ENCODE peak calls at places on chromosomes 6 and 20, in seven cellular contexts. One of them, this sample, is unnamed.

GRCh38 chr6:76681781-76682180 is 609.3 kb upstream of the IMPG1 start:
- DNase-seq in brain microvascular endothelial cell: peak
- DNase-seq in uterus: no peak
- DNase-seq in neural progenitor cell: no peak
- DNase-seq in testis: no peak
- DNase-seq in Peyer's patch: no peak
- DNase-seq in osteoblast: no peak
- DNase-seq in this sample: no peak

GRCh38 chr6:12289655-12290489 is at the start of gene EDN1:
- DNase-seq in brain microvascular endothelial cell: peak
- DNase-seq in uterus: peak
- DNase-seq in neural progenitor cell: peak
- DNase-seq in testis: peak
- DNase-seq in Peyer's patch: peak
- DNase-seq in osteoblast: peak
- DNase-seq in this sample: peak

GRCh38 chr6:36337814-36338213 is 1.1 kb upstream of the BNIP5 start:
- DNase-seq in brain microvascular endothelial cell: no peak
- DNase-seq in uterus: no peak
- DNase-seq in neural progenitor cell: no peak
- DNase-seq in testis: no peak
- DNase-seq in Peyer's patch: no peak
- DNase-seq in osteoblast: no peak
- DNase-seq in this sample: no peak

GRCh38 chr6:132130530-132131298 is 179.5 kb upstream of the CCN2 start:
- DNase-seq in brain microvascular endothelial cell: peak
- DNase-seq in uterus: peak
- DNase-seq in neural progenitor cell: no peak
- DNase-seq in testis: peak
- DNase-seq in Peyer's patch: no peak
- DNase-seq in osteoblast: peak
- DNase-seq in this sample: peak

GRCh38 chr6:44734886-44735630 is 347.6 kb downstream of the CDC5L start:
- DNase-seq in brain microvascular endothelial cell: no peak
- DNase-seq in uterus: no peak
- DNase-seq in neural progenitor cell: no peak
- DNase-seq in testis: no peak
- DNase-seq in Peyer's patch: no peak
- DNase-seq in osteoblast: peak
- DNase-seq in this sample: peak

GRCh38 chr6:15527838-15528617 is 134.8 kb downstream of the DTNBP1 start:
- DNase-seq in brain microvascular endothelial cell: no peak
- DNase-seq in uterus: no peak
- DNase-seq in neural progenitor cell: no peak
- DNase-seq in testis: no peak
- DNase-seq in Peyer's patch: no peak
- DNase-seq in osteoblast: peak
- DNase-seq in this sample: peak

GRCh38 chr20:33516882-33517281 is 27.0 kb downstream of the CBFA2T2 start:
- DNase-seq in brain microvascular endothelial cell: no peak
- DNase-seq in uterus: no peak
- DNase-seq in neural progenitor cell: no peak
- DNase-seq in testis: no peak
- DNase-seq in Peyer's patch: no peak
- DNase-seq in osteoblast: no peak
- DNase-seq in this sample: no peak

GRCh38 chr20:16575390-16576140 is 2.3 kb upstream of the KIF16B start:
- DNase-seq in brain microvascular endothelial cell: no peak
- DNase-seq in uterus: no peak
- DNase-seq in neural progenitor cell: peak
- DNase-seq in testis: peak
- DNase-seq in Peyer's patch: no peak
- DNase-seq in osteoblast: no peak
- DNase-seq in this sample: no peak

GRCh38 chr6:47016236-47016635 is 25.9 kb downstream of the ADGRF1 start:
- DNase-seq in brain microvascular endothelial cell: no peak
- DNase-seq in uterus: no peak
- DNase-seq in neural progenitor cell: peak
- DNase-seq in testis: no peak
- DNase-seq in Peyer's patch: no peak
- DNase-seq in osteoblast: no peak
- DNase-seq in this sample: no peak

GRCh38 chr6:1004885-1005635 is 306.8 kb upstream of the FOXQ1 start:
- DNase-seq in brain microvascular endothelial cell: no peak
- DNase-seq in uterus: no peak
- DNase-seq in neural progenitor cell: no peak
- DNase-seq in testis: no peak
- DNase-seq in Peyer's patch: no peak
- DNase-seq in osteoblast: no peak
- DNase-seq in this sample: no peak

GRCh38 chr6:107275330-107275865 is 160.1 kb upstream of the BEND3 start:
- DNase-seq in brain microvascular endothelial cell: peak
- DNase-seq in uterus: no peak
- DNase-seq in neural progenitor cell: no peak
- DNase-seq in testis: no peak
- DNase-seq in Peyer's patch: no peak
- DNase-seq in osteoblast: no peak
- DNase-seq in this sample: no peak

GRCh38 chr6:71291991-71292390 is 3.4 kb downstream of the OGFRL1 start:
- DNase-seq in brain microvascular endothelial cell: no peak
- DNase-seq in uterus: no peak
- DNase-seq in neural progenitor cell: no peak
- DNase-seq in testis: no peak
- DNase-seq in Peyer's patch: no peak
- DNase-seq in osteoblast: no peak
- DNase-seq in this sample: no peak

GRCh38 chr20:44641305-44641704 is 10.2 kb downstream of the ADA start:
- DNase-seq in brain microvascular endothelial cell: no peak
- DNase-seq in uterus: no peak
- DNase-seq in neural progenitor cell: no peak
- DNase-seq in testis: no peak
- DNase-seq in Peyer's patch: no peak
- DNase-seq in osteoblast: no peak
- DNase-seq in this sample: no peak

GRCh38 chr6:42374027-42374669 is 77.6 kb downstream of the TRERF1 start:
- DNase-seq in brain microvascular endothelial cell: no peak
- DNase-seq in uterus: no peak
- DNase-seq in neural progenitor cell: no peak
- DNase-seq in testis: no peak
- DNase-seq in Peyer's patch: no peak
- DNase-seq in osteoblast: no peak
- DNase-seq in this sample: no peak

GRCh38 chr20:37526238-37526838 is 1.3 kb downstream of the BLCAP start:
- DNase-seq in brain microvascular endothelial cell: peak
- DNase-seq in uterus: no peak
- DNase-seq in neural progenitor cell: peak
- DNase-seq in testis: peak
- DNase-seq in Peyer's patch: no peak
- DNase-seq in osteoblast: peak
- DNase-seq in this sample: peak

GRCh38 chr20:52047811-52048302 is 143.7 kb downstream of the ZFP64 start:
- DNase-seq in brain microvascular endothelial cell: peak
- DNase-seq in uterus: no peak
- DNase-seq in neural progenitor cell: peak
- DNase-seq in testis: no peak
- DNase-seq in Peyer's patch: no peak
- DNase-seq in osteoblast: no peak
- DNase-seq in this sample: no peak

GRCh38 chr6:167108278-167108677 is 14.6 kb upstream of the CCR6 start:
- DNase-seq in brain microvascular endothelial cell: no peak
- DNase-seq in uterus: no peak
- DNase-seq in neural progenitor cell: no peak
- DNase-seq in testis: no peak
- DNase-seq in Peyer's patch: no peak
- DNase-seq in osteoblast: no peak
- DNase-seq in this sample: no peak

GRCh38 chr20:50713677-50714101 is 17.7 kb upstream of the PARD6B start:
- DNase-seq in brain microvascular endothelial cell: no peak
- DNase-seq in uterus: peak
- DNase-seq in neural progenitor cell: peak
- DNase-seq in testis: peak
- DNase-seq in Peyer's patch: no peak
- DNase-seq in osteoblast: no peak
- DNase-seq in this sample: no peak

GRCh38 chr6:167146977-167147376 is 10.8 kb downstream of the GPR31 start:
- DNase-seq in brain microvascular endothelial cell: no peak
- DNase-seq in uterus: no peak
- DNase-seq in neural progenitor cell: peak
- DNase-seq in testis: peak
- DNase-seq in Peyer's patch: no peak
- DNase-seq in osteoblast: no peak
- DNase-seq in this sample: no peak

GRCh38 chr20:38841570-38841969 is 36.1 kb downstream of the PPP1R16B start:
- DNase-seq in brain microvascular endothelial cell: no peak
- DNase-seq in uterus: no peak
- DNase-seq in neural progenitor cell: no peak
- DNase-seq in testis: no peak
- DNase-seq in Peyer's patch: no peak
- DNase-seq in osteoblast: no peak
- DNase-seq in this sample: no peak
- H3K4me3 ChIP-seq in brain microvascular endothelial cell: no peak
- H3K4me3 ChIP-seq in uterus: no peak
- H3K4me3 ChIP-seq in neural progenitor cell: no peak
- H3K4me3 ChIP-seq in testis: no peak
- H3K4me3 ChIP-seq in Peyer's patch: no peak
- H3K4me3 ChIP-seq in osteoblast: no peak
- H3K4me3 ChIP-seq in this sample: no peak

GRCh38 chr6:158730175-158730907 is 80.5 kb downstream of the SYTL3 start:
- DNase-seq in brain microvascular endothelial cell: no peak
- DNase-seq in uterus: no peak
- DNase-seq in neural progenitor cell: peak
- DNase-seq in testis: no peak
- DNase-seq in Peyer's patch: no peak
- DNase-seq in osteoblast: no peak
- DNase-seq in this sample: no peak

GRCh38 chr6:158722176-158722729 is 72.4 kb downstream of the SYTL3 start:
- DNase-seq in brain microvascular endothelial cell: no peak
- DNase-seq in uterus: no peak
- DNase-seq in neural progenitor cell: no peak
- DNase-seq in testis: no peak
- DNase-seq in Peyer's patch: no peak
- DNase-seq in osteoblast: no peak
- DNase-seq in this sample: no peak

DNA sequence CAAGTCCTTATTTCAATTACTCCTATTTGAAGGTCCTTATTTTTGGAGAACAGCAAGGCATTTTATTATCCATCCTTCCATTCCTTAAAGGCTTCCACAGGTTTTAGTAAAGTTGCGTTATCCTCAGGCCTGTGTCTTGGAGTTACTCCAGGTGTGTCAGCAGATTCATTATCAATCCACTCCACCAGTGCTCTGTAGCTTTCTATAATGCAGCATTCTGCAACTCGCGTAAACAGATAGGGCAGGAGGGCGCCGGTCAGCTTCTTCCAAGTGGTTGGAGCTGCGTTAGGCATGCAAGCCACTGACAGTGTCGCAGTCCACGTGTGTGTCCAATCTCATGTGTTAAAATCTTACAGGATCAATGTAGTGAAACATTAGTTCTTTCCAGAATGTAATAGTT is 75.8 kb downstream of the SYTL3 start:
- DNase-seq in brain microvascular endothelial cell: no peak
- DNase-seq in uterus: no peak
- DNase-seq in neural progenitor cell: no peak
- DNase-seq in testis: no peak
- DNase-seq in Peyer's patch: no peak
- DNase-seq in osteoblast: no peak
- DNase-seq in this sample: no peak
- TF ChIP-seq CTCF in brain microvascular endothelial cell: no peak
- TF ChIP-seq CTCF in uterus: no peak
- TF ChIP-seq CTCF in neural progenitor cell: no peak
- TF ChIP-seq CTCF in testis: no peak
- TF ChIP-seq CTCF in Peyer's patch: no peak
- TF ChIP-seq CTCF in osteoblast: no peak
- TF ChIP-seq CTCF in this sample: no peak

GRCh38 chr6:168612586-168612985 is 171.6 kb downstream of the SMOC2 start:
- DNase-seq in brain microvascular endothelial cell: no peak
- DNase-seq in uterus: no peak
- DNase-seq in neural progenitor cell: no peak
- DNase-seq in testis: no peak
- DNase-seq in Peyer's patch: no peak
- DNase-seq in osteoblast: no peak
- DNase-seq in this sample: no peak

GRCh38 chr6:168616807-168617756 is 176.1 kb downstream of the SMOC2 start:
- DNase-seq in brain microvascular endothelial cell: no peak
- DNase-seq in uterus: no peak
- DNase-seq in neural progenitor cell: peak
- DNase-seq in testis: peak
- DNase-seq in Peyer's patch: no peak
- DNase-seq in osteoblast: peak
- DNase-seq in this sample: no peak

GRCh38 chr6:168618546-168619315 is 177.7 kb downstream of the SMOC2 start:
- DNase-seq in brain microvascular endothelial cell: no peak
- DNase-seq in uterus: no peak
- DNase-seq in neural progenitor cell: no peak
- DNase-seq in testis: no peak
- DNase-seq in Peyer's patch: no peak
- DNase-seq in osteoblast: no peak
- DNase-seq in this sample: no peak

GRCh38 chr6:168619560-168620314 is 178.8 kb downstream of the SMOC2 start:
- DNase-seq in brain microvascular endothelial cell: no peak
- DNase-seq in uterus: no peak
- DNase-seq in neural progenitor cell: no peak
- DNase-seq in testis: no peak
- DNase-seq in Peyer's patch: no peak
- DNase-seq in osteoblast: peak
- DNase-seq in this sample: no peak

GRCh38 chr6:168615837-168616236 is 174.9 kb downstream of the SMOC2 start:
- DNase-seq in brain microvascular endothelial cell: no peak
- DNase-seq in uterus: no peak
- DNase-seq in neural progenitor cell: no peak
- DNase-seq in testis: no peak
- DNase-seq in Peyer's patch: no peak
- DNase-seq in osteoblast: no peak
- DNase-seq in this sample: no peak
- H3K27ac ChIP-seq in brain microvascular endothelial cell: no peak
- H3K27ac ChIP-seq in uterus: no peak
- H3K27ac ChIP-seq in neural progenitor cell: no peak
- H3K27ac ChIP-seq in testis: no peak
- H3K27ac ChIP-seq in Peyer's patch: no peak
- H3K27ac ChIP-seq in osteoblast: no peak
- H3K27ac ChIP-seq in this sample: no peak

GRCh38 chr20:4244700-4245485 is 229.5 kb upstream of the RNF24 start:
- DNase-seq in brain microvascular endothelial cell: no peak
- DNase-seq in uterus: no peak
- DNase-seq in neural progenitor cell: no peak
- DNase-seq in testis: no peak
- DNase-seq in Peyer's patch: peak
- DNase-seq in osteoblast: no peak
- DNase-seq in this sample: no peak

GRCh38 chr20:4247898-4248858 is 232.8 kb upstream of the RNF24 start:
- DNase-seq in brain microvascular endothelial cell: no peak
- DNase-seq in uterus: no peak
- DNase-seq in neural progenitor cell: no peak
- DNase-seq in testis: no peak
- DNase-seq in Peyer's patch: no peak
- DNase-seq in osteoblast: no peak
- DNase-seq in this sample: no peak

GRCh38 chr20:4246428-4246827 is 231.1 kb upstream of the RNF24 start:
- DNase-seq in brain microvascular endothelial cell: no peak
- DNase-seq in uterus: no peak
- DNase-seq in neural progenitor cell: no peak
- DNase-seq in testis: no peak
- DNase-seq in Peyer's patch: no peak
- DNase-seq in osteoblast: no peak
- DNase-seq in this sample: no peak

GRCh38 chr20:4245542-4245941 is 230.2 kb upstream of the RNF24 start:
- DNase-seq in brain microvascular endothelial cell: no peak
- DNase-seq in uterus: no peak
- DNase-seq in neural progenitor cell: no peak
- DNase-seq in testis: no peak
- DNase-seq in Peyer's patch: no peak
- DNase-seq in osteoblast: no peak
- DNase-seq in this sample: no peak

GRCh38 chr20:4247261-4247660 is 231.9 kb upstream of the RNF24 start:
- DNase-seq in brain microvascular endothelial cell: no peak
- DNase-seq in uterus: no peak
- DNase-seq in neural progenitor cell: no peak
- DNase-seq in testis: no peak
- DNase-seq in Peyer's patch: no peak
- DNase-seq in osteoblast: no peak
- DNase-seq in this sample: no peak
- H3K4me3 ChIP-seq in brain microvascular endothelial cell: no peak
- H3K4me3 ChIP-seq in uterus: no peak
- H3K4me3 ChIP-seq in neural progenitor cell: no peak
- H3K4me3 ChIP-seq in testis: no peak
- H3K4me3 ChIP-seq in Peyer's patch: no peak
- H3K4me3 ChIP-seq in osteoblast: no peak
- H3K4me3 ChIP-seq in this sample: no peak